ENCODE peak calls at places on chromosomes 6 and 20, in ten cellular contexts. Z is GM23338; S is CD8-positive, alpha-beta memory T cell; U is fibroblast of mammary gland; O is small intestine; P is lung; E is IMR-90; C is astrocyte of the cerebellum; F is lower leg skin; A is tibial artery. H is an unnamed sample.
A peak's percentile ranks its signal among the peaks of the same experiment; 100 is the strongest.

GRCh38 chr6:89290401-89291155 is 24.5 kb downstream of the GABRR2 start:
- DNase-seq in Z (no peak), S (no peak), U (no peak), O (no peak), P (no peak), E (no peak), C (no peak), F (peak; percentile 53), A (no peak), H (no peak)

GRCh38 chr6:139150915-139151314 is 16.0 kb downstream of the HECA start:
- DNase-seq in Z (no peak), S (no peak), U (no peak), O (no peak), P (no peak), E (no peak), C (no peak), F (no peak), A (no peak), H (no peak)

GRCh38 chr20:41218466-41218865 is 81.1 kb downstream of the PLCG1 start:
- DNase-seq in Z (no peak), S (no peak), U (peak; percentile 86), O (no peak), P (no peak), E (peak; percentile 73), C (no peak), F (no peak), A (no peak), H (no peak)

GRCh38 chr6:54621285-54621684 is 225.3 kb upstream of the FAM83B start:
- DNase-seq in Z (peak; percentile 71), S (no peak), U (no peak), O (no peak), P (no peak), E (no peak), C (no peak), F (no peak), A (no peak), H (no peak)

GRCh38 chr6:13916230-13916944 is 8.4 kb upstream of the RNF182 start:
- DNase-seq in Z (no peak), S (no peak), U (peak; percentile 33), O (peak; percentile 73), P (no peak), E (peak; percentile 42), C (peak; percentile 4), F (no peak), A (no peak), H (no peak)

GRCh38 chr6:136792066-136792944 is at the start of gene MAP3K5:
- DNase-seq in Z (peak; percentile 72), S (peak; percentile 93), U (peak; percentile 75), O (peak; percentile 95), P (peak; percentile 89), E (peak; percentile 72), C (no peak), F (peak; percentile 96), A (peak; percentile 85), H (no peak)

GRCh38 chr6:106512048-106512957 is 117.0 kb downstream of the RTN4IP1 start:
- DNase-seq in Z (peak; percentile 80), S (peak; percentile 88), U (peak; percentile 58), O (peak; percentile 96), P (peak; percentile 84), E (no peak), C (no peak), F (peak; percentile 94), A (peak; percentile 47), H (no peak)

GRCh38 chr20:33465536-33466302 is 22.2 kb upstream of the SNTA1 start:
- DNase-seq in Z (no peak), S (no peak), U (no peak), O (no peak), P (no peak), E (no peak), C (no peak), F (no peak), A (no peak), H (no peak)

GRCh38 chr6:7145269-7146078 is 37.7 kb downstream of the RREB1 start:
- DNase-seq in Z (peak; percentile 70), S (no peak), U (no peak), O (no peak), P (peak; percentile 56), E (no peak), C (no peak), F (no peak), A (no peak), H (peak; percentile 76)

GRCh38 chr6:168533428-168533827 is 92.4 kb downstream of the SMOC2 start:
- DNase-seq in Z (no peak), S (no peak), U (no peak), O (no peak), P (no peak), E (no peak), C (no peak), F (peak; percentile 66), A (no peak), H (no peak)

GRCh38 chr6:129857838-129858237 is 3.3 kb downstream of the TMEM244 start:
- DNase-seq in Z (no peak), S (no peak), U (no peak), O (no peak), P (no peak), E (no peak), C (no peak), F (no peak), A (no peak), H (no peak)

GRCh38 chr6:33114428-33114827 is 38.6 kb downstream of the HLA-DPB1 start:
- DNase-seq in Z (no peak), S (no peak), U (no peak), O (no peak), P (no peak), E (no peak), C (no peak), F (no peak), A (no peak), H (peak; percentile 28)

GRCh38 chr6:94548211-94548610 is 1029.1 kb upstream of the MANEA start:
- DNase-seq in Z (no peak), S (no peak), U (no peak), O (no peak), P (no peak), E (no peak), C (no peak), F (no peak), A (no peak), H (no peak)

GRCh38 chr6:81562169-81562568 is 190.3 kb downstream of the TENT5A start:
- DNase-seq in Z (no peak), S (no peak), U (peak; percentile 69), O (peak; percentile 32), P (no peak), E (peak; percentile 89), C (peak; percentile 53), F (no peak), A (no peak), H (no peak)

GRCh38 chr6:140366991-140367390 is 992.5 kb upstream of the CITED2 start:
- DNase-seq in Z (no peak), S (no peak), U (peak; percentile 35), O (no peak), P (no peak), E (peak; percentile 95), C (peak; percentile 75), F (no peak), A (no peak), H (no peak)

GRCh38 chr6:13830803-13831202 is 16.4 kb upstream of the MCUR1 start:
- DNase-seq in Z (no peak), S (no peak), U (peak; percentile 25), O (no peak), P (no peak), E (no peak), C (no peak), F (no peak), A (no peak), H (no peak)

DNA sequence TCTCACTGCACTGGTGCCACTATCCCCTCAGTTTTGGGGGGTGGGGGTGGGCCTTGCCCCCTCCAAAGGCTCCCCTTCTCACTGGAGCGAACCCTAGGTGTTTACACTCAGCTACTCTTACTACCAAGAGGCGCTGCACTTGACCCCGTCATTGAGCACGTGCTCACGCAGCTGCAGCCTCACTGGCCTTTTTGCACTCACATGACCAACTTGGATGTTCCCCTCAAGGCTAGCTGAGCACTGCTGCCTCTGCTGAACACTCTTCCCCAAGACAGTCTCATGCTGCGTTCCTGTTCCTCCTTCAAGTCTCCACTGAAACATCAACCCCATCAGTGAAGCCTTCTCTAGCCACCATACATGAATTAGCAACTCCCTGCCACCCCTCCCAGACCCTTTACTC is 4.1 kb downstream of the SOD2 start:
- DNase-seq in Z (no peak), S (no peak), U (no peak), O (no peak), P (no peak), E (no peak), C (no peak), F (no peak), A (no peak), H (no peak)
- H3K4me3 ChIP-seq in Z (no peak overlapping the region), S (no peak overlapping the region), U (no peak overlapping the region), O (no peak overlapping the region), P (peak overlapping the region; percentile 11), E (no peak overlapping the region), C (no peak overlapping the region), F (no peak overlapping the region), A (no peak overlapping the region), H (no peak overlapping the region)

DNA sequence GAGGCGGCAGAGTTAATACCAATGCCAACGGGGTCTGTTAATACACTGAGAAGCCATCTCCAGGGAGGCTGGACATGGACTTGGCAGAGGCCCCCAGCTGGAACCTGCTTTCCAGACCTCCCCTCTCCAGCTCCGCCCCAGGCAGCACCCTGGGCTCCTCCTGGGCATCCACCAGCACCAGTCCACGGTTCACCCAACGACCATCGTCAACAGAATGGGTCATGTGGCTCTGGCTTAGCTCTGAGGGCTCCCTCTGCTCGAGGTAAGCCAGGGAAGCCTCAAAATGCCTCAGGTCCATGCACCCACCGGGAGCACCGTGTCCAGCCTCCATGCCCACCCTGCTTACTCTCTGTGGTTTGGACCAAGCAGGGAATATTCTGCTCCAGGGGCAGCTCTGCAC is 40.5 kb downstream of the WDR27 start:
- DNase-seq in Z (no peak), S (no peak), U (no peak), O (no peak), P (no peak), E (no peak), C (no peak), F (no peak), A (no peak), H (no peak)
- H3K4me3 ChIP-seq in Z (no peak overlapping the region), S (no peak overlapping the region), U (no peak overlapping the region), O (no peak overlapping the region), P (no peak overlapping the region), E (no peak overlapping the region), C (no peak overlapping the region), F (no peak overlapping the region), A (no peak overlapping the region), H (no peak overlapping the region)

GRCh38 chr6:37482356-37483292 is 17.1 kb downstream of the CCDC167 start:
- DNase-seq in Z (no peak), S (no peak), U (no peak), O (no peak), P (no peak), E (no peak), C (no peak), F (no peak), A (no peak), H (no peak)
- H3K4me3 ChIP-seq in Z (no peak overlapping the region), S (no peak overlapping the region), U (no peak overlapping the region), O (no peak overlapping the region), P (no peak overlapping the region), E (no peak overlapping the region), C (no peak overlapping the region), F (no peak overlapping the region), A (no peak overlapping the region), H (no peak overlapping the region)

DNA sequence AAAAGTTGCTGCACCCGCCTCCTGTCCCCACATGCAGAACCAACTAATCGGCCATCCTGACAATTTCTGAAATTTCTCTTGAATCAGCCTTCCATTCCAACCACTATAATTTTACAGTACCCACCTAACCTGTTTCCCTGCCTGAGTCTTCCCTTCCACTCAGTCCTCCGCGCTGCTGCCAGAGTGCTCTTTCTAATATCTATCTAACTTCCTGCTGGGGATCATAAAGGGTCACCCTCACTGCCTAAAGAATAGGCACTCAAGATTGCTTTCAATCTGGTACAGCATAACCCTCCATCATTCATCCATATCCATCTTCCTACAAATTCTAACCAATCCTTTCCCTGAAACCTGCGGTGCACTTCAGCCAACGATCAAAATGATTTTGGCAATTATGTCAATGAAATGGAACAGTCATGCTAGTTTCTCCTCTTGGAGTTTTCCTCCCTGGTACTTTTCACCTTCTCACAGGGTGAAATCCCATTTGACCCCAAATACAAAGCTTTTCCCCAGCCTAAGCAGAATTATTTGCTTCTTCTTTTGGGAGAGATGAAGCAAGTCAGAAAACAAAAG is 117.5 kb upstream of the BEND6 start:
- DNase-seq in Z (peak; percentile 35), S (no peak), U (no peak), O (no peak), P (no peak), E (no peak), C (no peak), F (no peak), A (no peak), H (no peak)
- H3K4me3 ChIP-seq in Z (no peak overlapping the region), S (no peak overlapping the region), U (no peak overlapping the region), O (no peak overlapping the region), P (no peak overlapping the region), E (no peak overlapping the region), C (no peak overlapping the region), F (no peak overlapping the region), A (no peak overlapping the region), H (no peak overlapping the region)

H was measured in HL-60.